ENCODE peak calls at places on chromosome X, in four cellular contexts. B is sigmoid colon, S is GM06990, X is neural crest cell. Q is an unnamed sample.

GRCh38 chrX:65522739-65523372 is 11.7 kb downstream of the LAS1L start:
- DNase-seq in B (no peak), S (no peak), X (no peak), Q (no peak)

GRCh38 chrX:130082244-130083106 is 27.8 kb downstream of the ELF4 start:
- DNase-seq in B (peak), S (peak), X (no peak), Q (no peak)

GRCh38 chrX:131778269-131779218 is 234.7 kb downstream of the OR13H1 start:
- DNase-seq in B (peak), S (peak), X (no peak), Q (no peak)

GRCh38 chrX:41718481-41719245 is 5.3 kb upstream of the GPR82 start:
- DNase-seq in B (no peak), S (no peak), X (no peak), Q (no peak)

GRCh38 chrX:47749185-47749967 is 87.3 kb upstream of the ZNF81 start:
- DNase-seq in B (no peak), S (no peak), X (no peak), Q (no peak)

GRCh38 chrX:109140463-109140862 is 341.4 kb downstream of the GUCY2F start:
- DNase-seq in B (no peak), S (no peak), X (no peak), Q (no peak)

GRCh38 chrX:78333521-78333920 is 6.1 kb upstream of the CYSLTR1 start:
- DNase-seq in B (no peak), S (peak), X (no peak), Q (no peak)

GRCh38 chrX:1093112-1093511 is 119.3 kb downstream of the CRLF2 start:
- DNase-seq in B (peak), S (no peak), X (no peak), Q (no peak)

GRCh38 chrX:114842181-114842580 is 175.2 kb downstream of the IL13RA2 start:
- DNase-seq in B (no peak), S (no peak), X (no peak), Q (no peak)

GRCh38 chrX:71537743-71538142 is 4.8 kb downstream of the OGT start:
- DNase-seq in B (no peak), S (no peak), X (no peak), Q (no peak)

GRCh38 chrX:40922307-40922706 is 162.9 kb upstream of the USP9X start:
- DNase-seq in B (no peak), S (no peak), X (no peak), Q (peak)

GRCh38 chrX:34893741-34894140 is 48.9 kb upstream of the FAM47B start:
- DNase-seq in B (no peak), S (no peak), X (no peak), Q (no peak)
- TF ChIP-seq CTCF in B (no peak), S (no peak), X (peak), Q (peak)

DNA sequence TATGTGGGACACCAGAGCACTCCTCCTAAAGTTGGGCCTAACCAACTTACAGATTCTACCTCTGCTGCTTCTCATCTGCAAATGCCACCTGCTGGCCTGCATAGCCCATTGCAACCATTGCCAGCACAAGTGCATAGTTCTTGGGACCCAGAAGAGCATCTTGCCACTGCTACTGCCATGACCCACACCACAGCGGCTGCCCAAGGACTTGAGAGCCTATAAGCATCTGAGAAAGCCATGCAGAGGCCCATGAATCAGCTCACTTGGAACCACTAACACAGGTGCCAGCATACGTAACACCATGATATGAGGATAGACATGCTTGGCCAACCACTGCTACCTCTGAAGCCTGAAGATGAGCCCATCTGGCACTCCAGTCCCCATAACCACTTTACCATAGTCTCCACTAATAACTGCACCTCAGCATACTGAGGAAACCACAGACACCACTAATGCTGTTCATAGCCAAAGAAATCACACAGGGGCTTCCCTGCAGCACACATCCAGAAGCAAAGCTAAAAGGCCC is 258.1 kb upstream of the AGTR2 start:
- DNase-seq in B (no peak), S (peak), X (no peak), Q (no peak)
- TF ChIP-seq CTCF in B (no peak), S (peak), X (peak), Q (no peak)

DNA sequence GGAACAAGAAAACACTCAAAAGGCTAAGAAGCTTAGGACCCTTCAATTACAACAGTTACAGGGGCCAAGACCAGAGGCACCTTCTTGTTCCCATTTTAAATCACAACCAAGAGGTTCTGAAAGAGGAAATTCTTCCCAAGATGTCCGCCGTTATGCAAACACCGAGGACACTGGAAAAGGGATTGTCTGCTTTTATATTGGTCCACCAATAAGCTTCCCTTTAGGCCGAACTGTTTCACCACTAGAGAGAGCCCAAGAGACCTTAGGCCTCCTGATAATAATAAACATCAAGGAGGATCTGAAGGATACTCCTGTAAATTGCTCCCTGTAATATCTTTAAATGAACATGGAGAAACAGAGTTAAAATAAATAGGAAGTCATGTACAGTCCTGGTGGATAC is 92.6 kb upstream of the NLRP2B start:
- DNase-seq in B (no peak), S (no peak), X (no peak), Q (no peak)
- TF ChIP-seq CTCF in B (no peak), S (no peak), X (no peak), Q (no peak)

DNA sequence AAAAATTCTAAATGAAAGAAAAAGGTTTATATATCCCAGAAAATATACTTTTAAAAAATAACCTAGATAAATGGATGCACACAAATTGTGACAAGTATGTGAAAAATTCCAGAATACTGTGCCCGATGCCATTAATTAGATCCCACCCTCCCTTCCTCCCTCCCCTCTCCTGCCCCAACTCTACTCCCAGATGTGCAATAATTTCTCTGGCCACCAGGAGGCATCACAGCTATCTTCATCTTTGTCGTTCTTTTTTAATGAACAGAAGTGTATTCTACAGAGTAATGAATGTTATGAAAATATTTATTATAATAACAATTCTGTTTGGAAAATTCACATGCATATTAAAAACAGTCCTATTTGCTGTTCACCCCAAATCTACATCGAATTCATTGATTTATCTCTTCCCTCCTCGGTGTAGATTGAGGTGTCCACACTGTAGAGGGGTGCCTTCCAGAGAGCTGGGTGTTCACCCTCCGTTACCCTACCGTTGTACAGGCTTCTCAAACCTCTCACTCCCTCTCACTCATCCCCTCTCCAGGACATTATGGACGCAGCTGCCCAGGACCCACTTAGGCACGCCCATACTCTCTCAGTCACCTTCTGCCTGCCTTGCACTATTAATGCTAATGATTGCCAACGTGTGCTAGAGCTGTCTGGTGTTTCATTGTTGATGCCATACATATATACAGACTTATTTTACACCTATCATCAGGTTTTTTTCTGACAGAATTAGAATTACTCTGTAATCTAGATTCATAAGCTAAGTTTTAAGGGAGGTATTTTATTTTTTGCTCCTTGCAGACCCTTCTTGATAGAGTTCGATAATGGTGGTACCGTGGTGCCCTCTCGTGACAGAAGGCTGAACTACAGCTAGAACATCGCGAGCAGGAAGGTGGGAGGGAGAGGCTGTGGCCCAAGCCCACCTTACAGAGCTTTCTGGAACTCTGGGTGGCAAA is 14.1 kb downstream of the RAB40AL start:
- DNase-seq in B (no peak), S (peak), X (peak), Q (peak)
- TF ChIP-seq CTCF in B (peak), S (peak), X (peak), Q (peak)